ENCODE peak calls at places on chromosomes 12 and 14, in ten cellular contexts. S is sigmoid colon, P is transverse colon, B is PC-3, M is pancreas, F is stomach, T is GM23338, A is A549, G is mucosa of descending colon, H is neural crest cell. J is an unnamed sample.

GRCh38 chr12:124992874-124993567 is 424 bp upstream of the BRI3BP start:
- DNase-seq in S (no peak), P (peak; percentile 87), B (peak; percentile 89), M (peak; percentile 73), F (peak; percentile 80), T (peak; percentile 97), A (peak; percentile 97), G (peak; percentile 89), H (peak; percentile 81), J (no peak)

GRCh38 chr12:89469361-89469760 is 55.2 kb downstream of the GALNT4 start:
- DNase-seq in S (no peak), P (no peak), B (peak; percentile 70), M (no peak), F (no peak), T (no peak), A (no peak), G (no peak), H (no peak), J (no peak)

GRCh38 chr12:108699955-108700563 is 31.3 kb downstream of the CORO1C start:
- DNase-seq in S (no peak), P (no peak), B (no peak), M (no peak), F (no peak), T (no peak), A (no peak), G (no peak), H (no peak), J (no peak)

GRCh38 chr14:71620401-71620800 is 311.8 kb upstream of the RGS6 start:
- DNase-seq in S (no peak), P (no peak), B (peak; percentile 80), M (no peak), F (no peak), T (no peak), A (no peak), G (no peak), H (no peak), J (no peak)

GRCh38 chr14:22657861-22658260 is 13.7 kb upstream of the OR6J1 start:
- DNase-seq in S (no peak), P (no peak), B (peak; percentile 52), M (no peak), F (no peak), T (peak; percentile 17), A (peak; percentile 39), G (no peak), H (no peak), J (no peak)

GRCh38 chr14:93926873-93927571 is at the start of gene FAM181A:
- DNase-seq in S (no peak), P (no peak), B (no peak), M (no peak), F (no peak), T (no peak), A (no peak), G (no peak), H (peak; percentile 65), J (no peak)

GRCh38 chr14:38211258-38211735 is 3.6 kb downstream of the SSTR1 start:
- DNase-seq in S (no peak), P (no peak), B (no peak), M (peak; percentile 59), F (no peak), T (peak; percentile 59), A (no peak), G (no peak), H (no peak), J (no peak)

GRCh38 chr14:49479432-49479831 is 106.7 kb downstream of the RPS29 start:
- DNase-seq in S (no peak), P (no peak), B (peak; percentile 80), M (no peak), F (peak; percentile 77), T (no peak), A (no peak), G (no peak), H (no peak), J (no peak)

GRCh38 chr14:56996721-56997399 is 186.6 kb upstream of the OTX2 start:
- DNase-seq in S (no peak), P (no peak), B (peak; percentile 96), M (no peak), F (no peak), T (no peak), A (no peak), G (no peak), H (no peak), J (no peak)

GRCh38 chr12:85504164-85504563 is 224.1 kb downstream of the ALX1 start:
- DNase-seq in S (no peak), P (no peak), B (no peak), M (no peak), F (no peak), T (no peak), A (no peak), G (no peak), H (no peak), J (no peak)

GRCh38 chr12:85509857-85510256 is 229.8 kb downstream of the ALX1 start:
- DNase-seq in S (no peak), P (no peak), B (no peak), M (no peak), F (no peak), T (no peak), A (no peak), G (no peak), H (no peak), J (no peak)

GRCh38 chr12:85504624-85505023 is 224.6 kb downstream of the ALX1 start:
- DNase-seq in S (no peak), P (no peak), B (no peak), M (no peak), F (no peak), T (no peak), A (no peak), G (no peak), H (no peak), J (no peak)

DNA sequence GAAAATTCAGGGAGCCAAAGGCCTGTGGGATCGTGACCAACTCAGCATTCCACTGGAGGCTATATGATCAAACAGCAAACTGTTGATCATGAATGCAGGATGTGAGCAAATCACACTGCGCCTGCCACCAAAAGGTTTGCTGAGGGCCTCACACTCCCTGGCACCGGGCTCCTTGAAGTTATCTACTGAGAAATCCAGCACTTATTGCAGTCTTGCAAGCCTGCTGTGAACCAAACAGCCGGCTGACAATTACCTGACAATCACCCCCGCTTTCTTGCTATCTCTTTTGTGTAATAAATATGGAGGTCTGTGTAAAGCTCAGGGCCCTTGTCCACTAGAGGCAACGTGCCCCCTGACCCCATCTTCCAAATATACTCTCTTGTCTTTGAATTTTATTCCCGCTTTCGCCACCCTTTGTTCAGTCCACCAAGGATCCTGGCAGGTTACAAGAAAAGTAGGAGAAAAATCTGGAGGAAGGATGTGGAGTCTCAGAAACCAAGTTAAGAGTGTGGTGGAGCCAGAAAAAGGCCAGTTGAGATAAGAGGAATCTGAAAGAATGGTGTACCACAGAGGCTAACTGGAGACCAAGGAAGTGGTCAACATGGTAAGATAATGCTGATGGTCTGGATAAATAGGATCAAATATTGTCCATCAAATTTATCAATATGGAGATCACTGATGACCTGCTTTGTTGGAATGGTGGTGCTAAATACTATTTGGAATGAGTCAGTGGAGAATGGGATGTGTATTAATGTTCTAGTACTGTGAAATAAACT is 229.2 kb downstream of the ALX1 start:
- DNase-seq in S (no peak), P (no peak), B (no peak), M (no peak), F (no peak), T (no peak), A (no peak), G (no peak), H (no peak), J (no peak)
- TF ChIP-seq CTCF in S (no peak), P (no peak), B (no peak), M (no peak), F (no peak), T (no peak), A (no peak), G (no peak), H (no peak), J (no peak)

GRCh38 chr12:121227294-121227693 is 17.4 kb downstream of the P2RX4 start:
- DNase-seq in S (no peak), P (peak; percentile 84), B (peak; percentile 91), M (peak; percentile 82), F (peak; percentile 90), T (no peak), A (no peak), G (peak; percentile 84), H (no peak), J (no peak)
- TF ChIP-seq CTCF in S (no peak), P (no peak), B (no peak), M (no peak), F (no peak), T (no peak), A (no peak), G (no peak), H (no peak), J (no peak)

GRCh38 chr14:97166497-97166896 is 369.3 kb downstream of the VRK1 start:
- DNase-seq in S (no peak), P (no peak), B (peak; percentile 89), M (no peak), F (no peak), T (no peak), A (no peak), G (no peak), H (no peak), J (no peak)

GRCh38 chr14:97162621-97163020 is 365.4 kb downstream of the VRK1 start:
- DNase-seq in S (no peak), P (no peak), B (no peak), M (no peak), F (no peak), T (no peak), A (no peak), G (no peak), H (no peak), J (no peak)

GRCh38 chr14:97158102-97158501 is 360.9 kb downstream of the VRK1 start:
- DNase-seq in S (no peak), P (no peak), B (no peak), M (no peak), F (no peak), T (no peak), A (no peak), G (no peak), H (no peak), J (no peak)

GRCh38 chr14:97159124-97159523 is 361.9 kb downstream of the VRK1 start:
- DNase-seq in S (no peak), P (no peak), B (no peak), M (no peak), F (no peak), T (no peak), A (no peak), G (no peak), H (no peak), J (no peak)

GRCh38 chr14:97164014-97164413 is 366.8 kb downstream of the VRK1 start:
- DNase-seq in S (no peak), P (no peak), B (peak; percentile 50), M (no peak), F (no peak), T (no peak), A (no peak), G (no peak), H (no peak), J (no peak)
- TF ChIP-seq CTCF in S (no peak), P (no peak), B (peak; percentile 53), M (no peak), F (no peak), T (peak; percentile 7), A (peak; percentile 12), G (no peak), H (no peak), J (no peak)

DNA sequence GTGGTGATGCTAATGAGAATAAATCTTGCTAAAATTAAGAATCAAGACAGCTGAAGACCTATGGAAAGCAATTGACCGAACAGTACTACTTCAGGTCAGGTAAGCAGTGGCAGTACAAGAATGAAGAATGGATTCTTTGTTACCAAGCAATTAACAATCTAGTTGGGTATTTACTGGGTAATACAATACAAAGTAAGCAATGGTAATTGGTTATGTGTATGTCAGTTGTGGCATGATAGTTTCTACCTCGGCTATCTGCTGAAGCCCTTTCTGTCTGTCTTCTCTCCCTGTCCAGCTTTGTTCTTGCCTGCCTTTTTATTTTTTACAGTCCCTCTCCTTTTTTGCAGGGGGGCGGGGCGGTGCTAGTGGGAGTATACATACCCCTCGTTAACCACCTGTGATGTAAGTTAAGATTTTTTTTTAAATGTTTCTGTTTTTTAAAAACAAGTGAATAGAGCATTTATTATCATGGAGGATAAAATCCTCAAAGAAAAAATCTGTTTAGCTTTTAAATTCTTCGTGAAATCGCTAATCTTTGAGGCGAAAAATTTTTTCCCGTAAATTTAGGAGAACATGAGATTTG is 75.9 kb downstream of the RCOR1 start:
- DNase-seq in S (no peak), P (no peak), B (no peak), M (no peak), F (no peak), T (no peak), A (no peak), G (no peak), H (no peak), J (no peak)
- TF ChIP-seq CTCF in S (no peak), P (no peak), B (no peak), M (no peak), F (no peak), T (no peak), A (no peak), G (no peak), H (no peak), J (no peak)

J was measured in AG09319.